ENCODE peak calls at places on chromosomes 12 and 14, in eight cellular contexts. M is neural progenitor cell, X is keratinocyte, L is heart right ventricle, V is GM12878, I is H1, Z is neuronal stem cell, T is body of pancreas. J is an unnamed sample.

GRCh38 chr12:1913377-1914115 is 4.9 kb downstream of the CACNA2D4 start:
- DNase-seq in M (no peak), X (no peak), L (no peak), V (no peak), I (peak; percentile 41), Z (no peak), T (no peak), J (no peak)

GRCh38 chr12:85877459-85877858 is 3.4 kb downstream of the NTS start:
- DNase-seq in M (no peak), X (no peak), L (no peak), V (no peak), I (no peak), Z (no peak), T (no peak), J (no peak)

GRCh38 chr12:50401383-50402155 is 884 bp downstream of the LARP4 start:
- DNase-seq in M (peak; percentile 59), X (no peak), L (peak; percentile 16), V (no peak), I (no peak), Z (peak; percentile 6), T (peak; percentile 30), J (peak; percentile 35)

GRCh38 chr12:22461786-22462185 is 82.6 kb downstream of the C2CD5 start:
- DNase-seq in M (no peak), X (no peak), L (no peak), V (no peak), I (no peak), Z (no peak), T (no peak), J (no peak)

GRCh38 chr14:33455998-33456397 is 494.9 kb downstream of the EGLN3 start:
- DNase-seq in M (no peak), X (no peak), L (no peak), V (no peak), I (no peak), Z (no peak), T (no peak), J (no peak)

GRCh38 chr12:129161511-129161910 is 308.2 kb downstream of the GLT1D1 start:
- DNase-seq in M (no peak), X (no peak), L (no peak), V (no peak), I (no peak), Z (no peak), T (no peak), J (no peak)

GRCh38 chr12:107379852-107380567 is 286.7 kb upstream of the CRY1 start:
- DNase-seq in M (no peak), X (no peak), L (no peak), V (no peak), I (no peak), Z (no peak), T (peak; percentile 68), J (peak; percentile 96)

GRCh38 chr14:36238666-36239363 is 62.3 kb upstream of the PTCSC3 start:
- DNase-seq in M (no peak), X (peak; percentile 76), L (no peak), V (no peak), I (no peak), Z (no peak), T (no peak), J (no peak)

GRCh38 chr14:72616294-72616693 is 277.6 kb downstream of the DPF3 start:
- DNase-seq in M (no peak), X (no peak), L (no peak), V (no peak), I (peak; percentile 19), Z (no peak), T (peak; percentile 33), J (no peak)

GRCh38 chr12:47935196-47935595 is 28.2 kb upstream of the TMEM106C start:
- DNase-seq in M (no peak), X (no peak), L (peak; percentile 60), V (no peak), I (no peak), Z (no peak), T (peak; percentile 28), J (no peak)

GRCh38 chr14:52369305-52369781 is 55.2 kb downstream of the PTGER2 start:
- DNase-seq in M (no peak), X (peak; percentile 58), L (no peak), V (no peak), I (no peak), Z (no peak), T (no peak), J (no peak)

GRCh38 chr14:103395245-103395644 is 10.0 kb downstream of the MARK3 start:
- DNase-seq in M (no peak), X (no peak), L (no peak), V (no peak), I (no peak), Z (no peak), T (no peak), J (no peak)
- H3K4me1 ChIP-seq in M (peaks cover 16% of the 10 kb centered on the region), X (peaks cover 48% of the 10 kb centered on the region), L (peaks cover 98% of the 10 kb centered on the region), V (peaks cover 18% of the 10 kb centered on the region), I (peaks cover 6% of the 10 kb centered on the region), Z (peaks cover 3% of the 10 kb centered on the region), T (peaks cover 97% of the 10 kb centered on the region), J (peaks cover 13% of the 10 kb centered on the region)

DNA sequence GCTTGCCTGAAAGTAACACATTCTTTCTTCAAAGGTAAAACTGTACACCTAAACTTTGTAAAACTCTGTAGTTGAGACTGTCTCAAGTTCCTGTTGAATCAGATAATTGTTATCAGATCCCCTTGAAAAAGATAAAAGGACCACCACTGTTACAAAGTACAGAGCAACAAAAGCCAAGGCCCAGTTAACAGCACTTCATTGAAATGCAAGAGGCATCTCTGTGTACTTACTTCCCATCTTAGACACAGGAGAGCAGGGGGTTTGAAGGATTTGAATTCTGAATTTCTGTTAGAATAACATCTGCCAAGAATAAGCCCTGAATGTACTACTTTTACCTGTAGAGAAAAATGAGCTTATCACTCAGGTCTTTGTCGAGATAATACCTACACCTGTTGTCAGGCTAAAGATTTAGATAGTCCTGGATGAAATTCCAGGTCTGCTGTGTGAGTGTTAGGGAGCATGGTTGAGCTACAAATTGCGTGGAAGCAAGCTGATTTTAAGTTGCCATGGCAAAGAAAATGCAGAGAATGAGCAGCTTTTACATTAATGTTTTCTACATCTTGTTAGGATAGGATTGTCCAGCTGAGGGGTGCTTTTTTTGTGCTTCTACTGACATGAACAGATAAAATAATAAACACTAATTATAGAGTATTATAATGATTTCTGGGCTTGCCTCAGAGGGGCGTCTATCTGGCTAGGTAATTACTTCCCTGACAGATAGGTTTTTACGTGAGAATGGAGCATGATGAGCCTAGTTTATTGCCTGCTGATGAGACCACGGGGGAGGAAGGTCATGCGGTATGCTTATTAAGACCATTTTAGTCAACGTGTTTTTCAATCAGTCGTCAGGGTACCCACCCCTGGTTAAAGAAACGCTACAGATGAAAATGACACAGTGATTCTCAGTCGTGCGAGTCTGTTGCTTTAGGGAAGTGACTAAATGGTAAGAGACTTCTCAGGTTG is 309.2 kb downstream of the PAWR start:
- DNase-seq in M (no peak), X (no peak), L (no peak), V (no peak), I (no peak), Z (no peak), T (no peak), J (no peak)
- H3K4me3 ChIP-seq in M (no peak overlapping the region), X (no peak overlapping the region), L (no peak overlapping the region), V (no peak overlapping the region), I (no peak overlapping the region), Z (no peak overlapping the region), T (no peak overlapping the region), J (no peak overlapping the region)

GRCh38 chr12:46459881-46460545 is 87.4 kb upstream of the SLC38A2 start:
- DNase-seq in M (no peak), X (no peak), L (no peak), V (no peak), I (no peak), Z (no peak), T (no peak), J (no peak)
- H3K4me1 ChIP-seq in M (no peaks in the 10 kb centered on the region), X (peaks cover 49% of the 10 kb centered on the region), L (peaks cover 49% of the 10 kb centered on the region), V (peaks cover 22% of the 10 kb centered on the region), I (peaks cover 10% of the 10 kb centered on the region), Z (peaks cover 3% of the 10 kb centered on the region), T (peaks cover 18% of the 10 kb centered on the region), J (no peaks in the 10 kb centered on the region)

GRCh38 chr12:93686572-93687365 is 9.6 kb downstream of the CRADD start:
- DNase-seq in M (no peak), X (no peak), L (no peak), V (no peak), I (no peak), Z (no peak), T (no peak), J (no peak)
- H3K4me3 ChIP-seq in M (no peak overlapping the region), X (no peak overlapping the region), L (no peak overlapping the region), V (no peak overlapping the region), I (no peak overlapping the region), Z (no peak overlapping the region), T (no peak overlapping the region), J (no peak overlapping the region)

GRCh38 chr14:73745571-73746539 is 31.7 kb upstream of the PNMA1 start:
- DNase-seq in M (no peak), X (no peak), L (no peak), V (no peak), I (no peak), Z (no peak), T (no peak), J (no peak)

GRCh38 chr14:73744175-73744867 is 30.1 kb upstream of the PNMA1 start:
- DNase-seq in M (no peak), X (no peak), L (no peak), V (no peak), I (no peak), Z (no peak), T (no peak), J (no peak)

GRCh38 chr14:73746540-73747385 is 32.6 kb upstream of the PNMA1 start:
- DNase-seq in M (peak; percentile 55), X (no peak), L (no peak), V (no peak), I (no peak), Z (no peak), T (no peak), J (no peak)

GRCh38 chr14:73743431-73743931 is 29.3 kb upstream of the PNMA1 start:
- DNase-seq in M (no peak), X (no peak), L (no peak), V (no peak), I (no peak), Z (no peak), T (no peak), J (no peak)

DNA sequence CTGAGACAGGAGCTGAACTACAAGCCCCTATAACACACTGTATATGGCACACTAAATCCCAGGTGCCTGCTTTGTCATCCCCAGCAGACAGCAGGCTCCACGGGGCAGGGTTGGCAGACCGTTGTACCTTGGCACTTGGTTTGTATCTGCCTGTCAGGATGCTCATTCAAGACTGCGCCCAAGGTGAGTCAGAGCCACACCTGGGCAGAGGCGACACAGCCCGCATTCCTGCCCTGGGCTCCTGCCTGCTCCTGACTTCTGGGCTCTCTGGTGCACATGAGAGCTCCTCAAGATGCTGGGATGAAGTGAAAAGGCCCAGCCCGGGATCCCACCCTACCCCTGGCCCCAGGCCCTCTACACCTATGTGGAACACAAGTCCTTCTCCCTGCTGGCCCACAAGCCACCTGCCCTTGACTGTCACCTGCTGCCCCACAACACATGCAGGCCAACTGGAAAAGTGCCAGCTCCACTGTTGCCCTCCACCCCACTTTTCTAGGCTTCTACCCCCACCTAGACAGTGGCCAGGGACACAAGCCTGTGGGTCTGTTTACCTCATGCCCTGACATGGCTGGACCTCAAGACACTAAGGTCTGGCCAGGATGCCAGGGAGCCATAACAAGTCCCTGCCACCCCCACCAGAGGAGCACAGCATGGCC is 30.8 kb upstream of the PNMA1 start:
- DNase-seq in M (no peak), X (peak; percentile 88), L (no peak), V (no peak), I (no peak), Z (no peak), T (peak; percentile 56), J (no peak)
- H3K4me1 ChIP-seq in M (peaks cover 40% of the 10 kb centered on the region), X (peaks cover 94% of the 10 kb centered on the region), L (peaks cover 100% of the 10 kb centered on the region), V (peaks cover 82% of the 10 kb centered on the region), I (peaks cover 17% of the 10 kb centered on the region), Z (peaks cover 32% of the 10 kb centered on the region), T (peaks cover 77% of the 10 kb centered on the region), J (peaks cover 5% of the 10 kb centered on the region)